ENCODE peak calls at places on chromosomes 12 and 14, in six cellular contexts. W is stimulated activated CD4-positive, alpha-beta T cell treated with anti-CD3 and anti-CD28 coated beads, Interleukin-1b, Interleukin-23, amount 100 ng/mL, for 24 hours; A is dermis blood vessel endothelial cell; R is GM10248; I is HT-29; Z is PC-3. D is an unnamed sample.

GRCh38 chr12:83198291-83198690 is 511.6 kb downstream of the TMTC2 start:
- DNase-seq in Z (no peak), A (no peak), R (no peak), I (no peak), W (no peak), D (no peak)

GRCh38 chr14:56812364-56813103 is 2.3 kb upstream of the OTX2 start:
- DNase-seq in R (no peak), A (no peak), Z (no peak), I (no peak), W (no peak), D (no peak)

GRCh38 chr12:105667880-105668279 is 337.4 kb downstream of the C12orf75 start:
- DNase-seq in I (no peak), W (no peak), Z (no peak), R (no peak), A (no peak), D (no peak)

GRCh38 chr12:105378821-105379400 is 48.4 kb downstream of the C12orf75 start:
- DNase-seq in Z (peak), R (no peak), I (peak), A (peak), W (no peak), D (peak)

GRCh38 chr14:20477211-20477876 is 8.1 kb downstream of the PNP start:
- DNase-seq in I (no peak), W (no peak), Z (no peak), R (no peak), A (peak), D (peak)

GRCh38 chr12:88639361-88639760 is 59.1 kb upstream of the KITLG start:
- DNase-seq in R (no peak), A (no peak), I (no peak), Z (no peak), W (no peak), D (no peak)

GRCh38 chr12:79857675-79858074 is 77.2 kb downstream of the PPP1R12A start:
- DNase-seq in Z (no peak), R (no peak), W (no peak), A (no peak), I (no peak), D (no peak)

GRCh38 chr12:111394480-111394879 is 11.2 kb upstream of the SH2B3 start:
- DNase-seq in Z (no peak), A (no peak), I (no peak), W (no peak), R (no peak), D (no peak)

GRCh38 chr12:110042260-110042659 is 6.1 kb downstream of the C12orf76 start:
- DNase-seq in R (no peak), Z (no peak), I (no peak), A (no peak), W (no peak), D (no peak)

GRCh38 chr12:52769354-52769753 is 7.8 kb downstream of the KRT76 start:
- DNase-seq in W (no peak), R (no peak), A (no peak), I (no peak), Z (peak), D (no peak)

GRCh38 chr12:50013361-50014147 is 11.7 kb downstream of the RACGAP1 start:
- DNase-seq in A (no peak), I (no peak), W (no peak), Z (no peak), R (no peak), D (no peak)

GRCh38 chr12:128817115-128818015 is 6.4 kb downstream of the SLC15A4 start:
- DNase-seq in A (peak), R (peak), W (no peak), I (no peak), Z (no peak), D (peak)

GRCh38 chr12:59834659-59835474 is 239.0 kb downstream of the SLC16A7 start:
- DNase-seq in A (peak), Z (peak), R (peak), W (no peak), I (peak), D (peak)

GRCh38 chr14:101070540-101071492 is 167.3 kb upstream of the RTL1 start:
- DNase-seq in R (no peak), I (no peak), Z (no peak), W (no peak), A (no peak), D (no peak)

GRCh38 chr12:116037941-116038837 is 239.3 kb downstream of the MED13L start:
- DNase-seq in Z (peak), R (no peak), A (no peak), W (no peak), I (no peak), D (peak)

GRCh38 chr12:43847427-43847826 is 11.5 kb downstream of the TMEM117 start:
- DNase-seq in W (no peak), R (no peak), Z (peak), A (no peak), I (peak), D (peak)

GRCh38 chr14:100594625-100594951 is 7.4 kb upstream of the BEGAIN start:
- DNase-seq in I (no peak), W (no peak), A (no peak), R (no peak), Z (no peak), D (no peak)

GRCh38 chr12:122051231-122051876 is 27.2 kb upstream of the MLXIP start:
- DNase-seq in Z (no peak), I (no peak), W (no peak), A (peak), R (no peak), D (no peak)

GRCh38 chr12:47995976-47996375 is 8.3 kb downstream of the COL2A1 start:
- DNase-seq in A (peak), Z (peak), I (no peak), R (no peak), W (no peak), D (peak)

GRCh38 chr14:29339491-29339890 is 572.9 kb downstream of the FOXG1 start:
- DNase-seq in R (no peak), W (no peak), A (no peak), Z (peak), I (no peak), D (peak)

GRCh38 chr14:37889087-37889486 is 293.7 kb downstream of the TTC6 start:
- DNase-seq in R (no peak), I (no peak), A (no peak), W (no peak), Z (no peak), D (no peak)

GRCh38 chr14:36300337-36300736 is 20.1 kb downstream of the MBIP start:
- DNase-seq in Z (peak), I (no peak), W (no peak), A (peak), R (no peak), D (peak)

GRCh38 chr12:6460751-6461371 is 9.0 kb downstream of the TAPBPL start:
- DNase-seq in I (no peak), A (no peak), R (no peak), Z (no peak), W (no peak), D (no peak)

GRCh38 chr12:76030378-76031080 is 1.0 kb downstream of the PHLDA1 start:
- DNase-seq in Z (no peak), A (peak), R (peak), W (peak), I (peak), D (peak)

GRCh38 chr12:56645717-56646446 is at the start of gene ATP5F1B:
- DNase-seq in W (peak), R (peak), A (peak), Z (peak), I (peak), D (peak)

GRCh38 chr14:99755629-99756603 is 37.3 kb upstream of the EML1 start:
- DNase-seq in W (no peak), I (no peak), A (peak), R (no peak), Z (peak), D (peak)

GRCh38 chr12:92058664-92059063 is 87.0 kb downstream of the BTG1 start:
- DNase-seq in Z (no peak), R (no peak), W (no peak), I (no peak), A (no peak), D (no peak)

GRCh38 chr14:106372870-106373657 is 846.7 kb downstream of the TMEM121 start:
- DNase-seq in A (peak), R (peak), I (peak), W (peak), Z (peak), D (peak)

GRCh38 chr12:101794574-101794973 is 36.2 kb downstream of the GNPTAB start:
- DNase-seq in W (no peak), R (no peak), A (no peak), Z (no peak), I (no peak), D (peak)

GRCh38 chr12:6039894-6040601 is 84.4 kb downstream of the VWF start:
- DNase-seq in I (peak), R (peak), A (peak), W (peak), Z (peak), D (peak)

GRCh38 chr14:92105845-92106094 is 612 bp downstream of the ATXN3 start:
- DNase-seq in W (no peak), A (peak), R (peak), I (peak), Z (peak), D (peak)

GRCh38 chr12:41743835-41744234 is 400.8 kb downstream of the GXYLT1 start:
- DNase-seq in Z (peak), W (no peak), A (no peak), R (no peak), I (no peak), D (peak)

GRCh38 chr14:104895207-104895785 is 29.4 kb upstream of the PLD4 start:
- DNase-seq in Z (no peak), A (no peak), W (no peak), I (peak), R (no peak), D (no peak)

GRCh38 chr14:84482256-84483071 is 1047.5 kb upstream of the FLRT2 start:
- DNase-seq in A (peak), R (no peak), I (no peak), Z (peak), W (no peak), D (peak)

GRCh38 chr12:31444801-31445200 is 118.9 kb upstream of the SINHCAF start:
- DNase-seq in I (no peak), W (no peak), A (no peak), R (no peak), Z (no peak), D (no peak)

GRCh38 chr14:104066719-104067118 is 18.8 kb upstream of the ASPG start:
- DNase-seq in Z (no peak), A (no peak), I (no peak), W (no peak), R (no peak), D (no peak)

GRCh38 chr12:132162508-132163031 is 18.3 kb downstream of the NOC4L start:
- DNase-seq in W (no peak), R (no peak), I (no peak), Z (peak), A (peak), D (peak)

GRCh38 chr14:73239463-73240241 is 2.3 kb downstream of the PAPLN start:
- DNase-seq in W (no peak), Z (peak), I (no peak), R (no peak), A (peak), D (peak)

GRCh38 chr12:123928897-123929296 is 43.7 kb downstream of the CCDC92 start:
- DNase-seq in W (no peak), R (no peak), Z (no peak), A (no peak), I (no peak), D (no peak)

D was measured in ELR.